ENCODE peak calls at places on chromosomes 12 and 14, in five cellular contexts. Z is AG09319; X is activated gamma-delta T cell; F is CD8-positive, alpha-beta memory T cell; N is psoas muscle. U is an unnamed sample.

GRCh38 chr12:117501470-117501869 is 140.0 kb upstream of the NOS1 start:
- DNase-seq in X (no peak), Z (no peak), N (no peak), F (no peak), U (no peak)

GRCh38 chr12:106910202-106910601 is 45.5 kb upstream of the TMEM263 start:
- DNase-seq in X (no peak), N (no peak), Z (no peak), F (no peak), U (no peak)

GRCh38 chr14:74516451-74517155 is 23.0 kb downstream of the ISCA2 start:
- DNase-seq in Z (no peak), X (no peak), N (no peak), F (no peak), U (no peak)

GRCh38 chr14:53001787-53002378 is 51.0 kb upstream of the FERMT2 start:
- DNase-seq in X (no peak), Z (no peak), F (no peak), N (no peak), U (no peak)

GRCh38 chr14:79150226-79150625 is 980.1 kb downstream of the NRXN3 start:
- DNase-seq in N (no peak), F (no peak), X (no peak), Z (no peak), U (no peak)

GRCh38 chr12:42039146-42039545 is 105.5 kb downstream of the GXYLT1 start:
- DNase-seq in Z (no peak), X (no peak), N (peak), F (no peak), U (no peak)

GRCh38 chr12:108825205-108825950 is 32.0 kb downstream of the SSH1 start:
- DNase-seq in F (no peak), Z (no peak), N (no peak), X (no peak), U (no peak)

GRCh38 chr14:83347874-83348273 is 1814.2 kb upstream of the SEL1L start:
- DNase-seq in N (no peak), Z (no peak), F (no peak), X (no peak), U (no peak)

GRCh38 chr12:11879306-11879705 is 191.4 kb upstream of the BCL2L14 start:
- DNase-seq in N (no peak), Z (no peak), X (no peak), F (no peak), U (no peak)

GRCh38 chr14:70571139-70571538 is 29.3 kb downstream of the MED6 start:
- DNase-seq in F (no peak), N (no peak), Z (no peak), X (no peak), U (no peak)

GRCh38 chr14:56351861-56352260 is 227.7 kb upstream of the TMEM260 start:
- DNase-seq in X (no peak), N (no peak), F (no peak), Z (no peak), U (no peak)

GRCh38 chr12:86838709-86839108 is 582.5 kb upstream of the MGAT4C start:
- DNase-seq in X (no peak), N (no peak), F (no peak), Z (no peak), U (no peak)

GRCh38 chr12:120126635-120127005 is 10.1 kb upstream of the RAB35 start:
- DNase-seq in F (no peak), Z (no peak), N (no peak), X (no peak), U (no peak)

GRCh38 chr12:64181504-64182291 is 40.4 kb downstream of the KICS2 start:
- DNase-seq in F (no peak), N (peak), X (no peak), Z (peak), U (no peak)

GRCh38 chr12:66279127-66279712 is 23.1 kb upstream of the HELB start:
- DNase-seq in Z (no peak), X (no peak), N (no peak), F (peak), U (no peak)

GRCh38 chr12:109475121-109475520 is 2.0 kb downstream of the KCTD10 start:
- DNase-seq in N (no peak), F (no peak), X (no peak), Z (no peak), U (no peak)

GRCh38 chr14:53237488-53237887 is 84.4 kb upstream of the DDHD1 start:
- DNase-seq in F (no peak), X (no peak), Z (no peak), N (no peak), U (no peak)

GRCh38 chr12:58148405-58148804 is 207.0 kb downstream of the ATP23 start:
- DNase-seq in Z (no peak), F (no peak), N (no peak), X (no peak), U (no peak)

GRCh38 chr12:108231109-108231905 is 102.2 kb downstream of the WSCD2 start:
- DNase-seq in X (no peak), Z (no peak), N (no peak), F (no peak), U (no peak)

GRCh38 chr14:105931808-105932483 is 405.6 kb downstream of the TMEM121 start:
- DNase-seq in F (no peak), Z (no peak), X (no peak), N (no peak), U (no peak)

GRCh38 chr14:88411039-88411438 is 25.6 kb downstream of the SPATA7 start:
- DNase-seq in X (no peak), F (no peak), Z (no peak), N (no peak), U (no peak)

GRCh38 chr12:33830070-33830469 is 192.2 kb upstream of the ALG10 start:
- DNase-seq in N (no peak), X (no peak), F (no peak), Z (no peak), U (no peak)

U was measured in cortex of kidney.